ENCODE peak calls at places on chromosomes 13 and 19, in six cellular contexts. O is stimulated activated CD4-positive, alpha-beta T cell treated with anti-CD3 and anti-CD28 coated beads, Interleukin-2, amount 100 ng/mL, for 48 hours; D is choroid plexus epithelial cell; R is germinal center; M is GM23248; F is thoracic aorta. L is an unnamed sample.

GRCh38 chr13:49082653-49083536 is 107.2 kb downstream of the FNDC3A start:
- DNase-seq in O (no peak), M (peak; percentile 89), R (no peak), D (peak; percentile 86), F (no peak), L (peak; percentile 92)

GRCh38 chr13:59340151-59340550 is 823.6 kb downstream of the DIAPH3 start:
- DNase-seq in O (no peak), R (no peak), F (no peak), M (no peak), D (no peak), L (no peak)

GRCh38 chr13:67052550-67053237 is 177.4 kb downstream of the PCDH9 start:
- DNase-seq in D (no peak), O (no peak), R (no peak), F (no peak), M (no peak), L (no peak)

GRCh38 chr13:114143806-114144605 is 11.6 kb upstream of the RASA3 start:
- DNase-seq in F (no peak), R (peak; percentile 79), O (peak; percentile 50), D (no peak), M (no peak), L (no peak)

GRCh38 chr19:33887891-33888290 is 91.2 kb downstream of the KCTD15 start:
- DNase-seq in O (no peak), D (no peak), F (no peak), M (no peak), R (no peak), L (no peak)

GRCh38 chr19:51441410-51442390 is 16.6 kb downstream of the SIGLEC8 start:
- DNase-seq in F (no peak), D (no peak), O (peak; percentile 82), M (no peak), R (no peak), L (no peak)

GRCh38 chr19:41746593-41747227 is 8.6 kb upstream of the CEACAM6 start:
- DNase-seq in M (peak; percentile 74), R (peak; percentile 20), O (peak; percentile 44), D (peak; percentile 72), F (no peak), L (peak; percentile 49)

GRCh38 chr19:46601318-46602224 is at the start of gene CALM3:
- DNase-seq in R (peak; percentile 33), D (no peak), F (no peak), O (no peak), M (no peak), L (no peak)

GRCh38 chr13:59970847-59971246 is 192.9 kb downstream of the DIAPH3 start:
- DNase-seq in F (no peak), R (no peak), D (no peak), O (no peak), M (no peak), L (no peak)

GRCh38 chr13:85772379-85772778 is 26.8 kb downstream of the SLITRK6 start:
- DNase-seq in R (no peak), M (no peak), F (no peak), O (no peak), D (peak; percentile 25), L (peak; percentile 6)

GRCh38 chr13:21670006-21670882 is 629 bp upstream of the FGF9 start:
- DNase-seq in O (no peak), F (no peak), R (peak; percentile 67), D (peak; percentile 37), M (peak; percentile 67), L (peak; percentile 58)

GRCh38 chr13:33111414-33112110 is 95.3 kb downstream of the KL start:
- DNase-seq in M (peak; percentile 71), D (peak; percentile 78), R (peak; percentile 6), O (no peak), F (no peak), L (peak; percentile 34)

L was measured in EL.